ENCODE peak calls at places on chromosomes 1 and 21, in five cellular contexts. One of them, this sample, is unnamed.

GRCh38 chr1:98331718-98332311 is 329.7 kb upstream of the SNX7 start:
- DNase-seq in MCF 10A: no peak
- DNase-seq in fibroblast of the aortic adventitia: peak; percentile 27
- DNase-seq in ovary: no peak
- DNase-seq in brain microvascular endothelial cell: no peak
- DNase-seq in this sample: no peak

GRCh38 chr1:228146761-228147693 is 2.7 kb upstream of the GJC2 start:
- DNase-seq in MCF 10A: no peak
- DNase-seq in fibroblast of the aortic adventitia: no peak
- DNase-seq in ovary: peak; percentile 39
- DNase-seq in brain microvascular endothelial cell: no peak
- DNase-seq in this sample: no peak

GRCh38 chr1:182927693-182928433 is 25.1 kb downstream of the SHCBP1L start:
- DNase-seq in MCF 10A: no peak
- DNase-seq in fibroblast of the aortic adventitia: no peak
- DNase-seq in ovary: no peak
- DNase-seq in brain microvascular endothelial cell: no peak
- DNase-seq in this sample: no peak

GRCh38 chr21:36929622-36930021 is 36.8 kb downstream of the HLCS start:
- DNase-seq in MCF 10A: peak; percentile 50
- DNase-seq in fibroblast of the aortic adventitia: no peak
- DNase-seq in ovary: no peak
- DNase-seq in brain microvascular endothelial cell: no peak
- DNase-seq in this sample: no peak

GRCh38 chr1:201783572-201783971 is 45.4 kb upstream of the IPO9 start:
- DNase-seq in MCF 10A: no peak
- DNase-seq in fibroblast of the aortic adventitia: no peak
- DNase-seq in ovary: no peak
- DNase-seq in brain microvascular endothelial cell: no peak
- DNase-seq in this sample: no peak

GRCh38 chr1:44276006-44276405 is 62.7 kb downstream of the DMAP1 start:
- DNase-seq in MCF 10A: peak; percentile 4
- DNase-seq in fibroblast of the aortic adventitia: peak; percentile 40
- DNase-seq in ovary: no peak
- DNase-seq in brain microvascular endothelial cell: peak; percentile 8
- DNase-seq in this sample: peak; percentile 5

GRCh38 chr1:9174762-9175161 is 45.9 kb upstream of the GPR157 start:
- DNase-seq in MCF 10A: no peak
- DNase-seq in fibroblast of the aortic adventitia: no peak
- DNase-seq in ovary: no peak
- DNase-seq in brain microvascular endothelial cell: no peak
- DNase-seq in this sample: no peak

GRCh38 chr1:163174524-163175437 is 27.9 kb downstream of the RGS5 start:
- DNase-seq in MCF 10A: peak; percentile 73
- DNase-seq in fibroblast of the aortic adventitia: peak; percentile 87
- DNase-seq in ovary: peak; percentile 56
- DNase-seq in brain microvascular endothelial cell: peak; percentile 71
- DNase-seq in this sample: peak; percentile 57

GRCh38 chr1:185400057-185400456 is 83.0 kb upstream of the IVNS1ABP start:
- DNase-seq in MCF 10A: peak; percentile 63
- DNase-seq in fibroblast of the aortic adventitia: peak; percentile 76
- DNase-seq in ovary: no peak
- DNase-seq in brain microvascular endothelial cell: peak; percentile 75
- DNase-seq in this sample: peak; percentile 60

GRCh38 chr1:246058478-246058877 is 448.6 kb downstream of the SMYD3 start:
- DNase-seq in MCF 10A: peak; percentile 45
- DNase-seq in fibroblast of the aortic adventitia: peak; percentile 34
- DNase-seq in ovary: no peak
- DNase-seq in brain microvascular endothelial cell: no peak
- DNase-seq in this sample: no peak

GRCh38 chr1:227886993-227887696 is 60.6 kb downstream of the WNT9A start:
- DNase-seq in MCF 10A: no peak
- DNase-seq in fibroblast of the aortic adventitia: peak; percentile 40
- DNase-seq in ovary: peak; percentile 73
- DNase-seq in brain microvascular endothelial cell: peak; percentile 14
- DNase-seq in this sample: no peak

GRCh38 chr21:22374218-22374969 is 1376.2 kb downstream of the NCAM2 start:
- DNase-seq in MCF 10A: no peak
- DNase-seq in fibroblast of the aortic adventitia: no peak
- DNase-seq in ovary: no peak
- DNase-seq in brain microvascular endothelial cell: no peak
- DNase-seq in this sample: no peak

GRCh38 chr1:231286603-231287002 is 45.6 kb downstream of the GNPAT start:
- DNase-seq in MCF 10A: no peak
- DNase-seq in fibroblast of the aortic adventitia: no peak
- DNase-seq in ovary: no peak
- DNase-seq in brain microvascular endothelial cell: no peak
- DNase-seq in this sample: no peak

GRCh38 chr21:33027401-33028185 is 1.9 kb downstream of the OLIG2 start:
- DNase-seq in MCF 10A: no peak
- DNase-seq in fibroblast of the aortic adventitia: no peak
- DNase-seq in ovary: no peak
- DNase-seq in brain microvascular endothelial cell: no peak
- DNase-seq in this sample: no peak

GRCh38 chr1:206467915-206468314 is 2.4 kb upstream of the IKBKE start:
- DNase-seq in MCF 10A: peak; percentile 56
- DNase-seq in fibroblast of the aortic adventitia: no peak
- DNase-seq in ovary: no peak
- DNase-seq in brain microvascular endothelial cell: peak; percentile 38
- DNase-seq in this sample: no peak

DNA sequence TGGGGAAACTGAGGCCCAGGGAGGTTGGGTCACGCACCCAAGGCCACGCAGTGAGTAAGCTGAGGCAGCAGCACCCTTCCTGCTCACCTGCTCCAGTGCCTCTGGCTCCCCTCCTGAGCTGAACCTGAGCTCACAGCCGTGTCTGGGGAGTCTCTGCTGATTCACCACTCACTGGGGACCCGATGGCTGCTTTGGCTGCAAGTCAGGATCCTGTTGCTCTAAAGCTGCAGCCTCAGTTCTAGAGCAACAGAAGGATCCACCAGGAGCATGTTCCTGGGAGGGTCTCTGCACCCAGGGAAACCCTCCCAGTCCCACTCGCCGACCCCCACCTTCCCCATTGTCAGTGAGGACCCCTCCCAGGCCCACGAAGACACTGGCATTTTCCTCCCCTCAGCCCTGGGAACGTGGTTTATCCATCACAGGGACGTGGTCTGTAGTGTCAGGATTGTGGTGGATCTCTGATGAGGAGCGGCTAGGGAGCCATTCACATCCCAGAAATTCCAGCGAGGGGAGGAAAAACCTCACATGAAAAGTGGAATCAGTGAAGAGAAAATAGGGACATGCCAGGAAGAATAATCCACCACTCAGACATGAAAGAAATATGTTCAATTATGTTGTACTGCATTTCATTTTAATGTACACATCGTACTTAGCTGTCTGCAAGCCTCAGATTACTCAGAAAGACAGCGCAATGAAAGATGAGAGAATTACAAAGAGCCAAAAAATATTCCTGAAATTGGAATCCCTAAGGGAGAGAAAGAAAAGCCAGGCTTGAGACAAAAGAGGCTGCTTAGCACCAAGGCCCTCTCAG is 447.3 kb downstream of the MATN1 start:
- DNase-seq in MCF 10A: no peak
- DNase-seq in fibroblast of the aortic adventitia: no peak
- DNase-seq in ovary: no peak
- DNase-seq in brain microvascular endothelial cell: no peak
- DNase-seq in this sample: no peak
- TF ChIP-seq CTCF in MCF 10A: no peak
- TF ChIP-seq CTCF in fibroblast of the aortic adventitia: no peak
- TF ChIP-seq CTCF in ovary: no peak
- TF ChIP-seq CTCF in brain microvascular endothelial cell: no peak
- TF ChIP-seq CTCF in this sample: no peak

GRCh38 chr1:192327997-192328396 is 11.2 kb downstream of the RGS21 start:
- DNase-seq in MCF 10A: no peak
- DNase-seq in fibroblast of the aortic adventitia: no peak
- DNase-seq in ovary: no peak
- DNase-seq in brain microvascular endothelial cell: no peak
- DNase-seq in this sample: no peak
- TF ChIP-seq CTCF in MCF 10A: no peak
- TF ChIP-seq CTCF in fibroblast of the aortic adventitia: no peak
- TF ChIP-seq CTCF in ovary: no peak
- TF ChIP-seq CTCF in brain microvascular endothelial cell: no peak
- TF ChIP-seq CTCF in this sample: no peak

GRCh38 chr1:61659061-61659460 is 65.9 kb downstream of the TM2D1 start:
- DNase-seq in MCF 10A: peak; percentile 20
- DNase-seq in fibroblast of the aortic adventitia: no peak
- DNase-seq in ovary: no peak
- DNase-seq in brain microvascular endothelial cell: no peak
- DNase-seq in this sample: no peak
- TF ChIP-seq CTCF in MCF 10A: peak; percentile 26
- TF ChIP-seq CTCF in fibroblast of the aortic adventitia: peak; percentile 29
- TF ChIP-seq CTCF in ovary: no peak
- TF ChIP-seq CTCF in brain microvascular endothelial cell: peak; percentile 17
- TF ChIP-seq CTCF in this sample: peak; percentile 36

DNA sequence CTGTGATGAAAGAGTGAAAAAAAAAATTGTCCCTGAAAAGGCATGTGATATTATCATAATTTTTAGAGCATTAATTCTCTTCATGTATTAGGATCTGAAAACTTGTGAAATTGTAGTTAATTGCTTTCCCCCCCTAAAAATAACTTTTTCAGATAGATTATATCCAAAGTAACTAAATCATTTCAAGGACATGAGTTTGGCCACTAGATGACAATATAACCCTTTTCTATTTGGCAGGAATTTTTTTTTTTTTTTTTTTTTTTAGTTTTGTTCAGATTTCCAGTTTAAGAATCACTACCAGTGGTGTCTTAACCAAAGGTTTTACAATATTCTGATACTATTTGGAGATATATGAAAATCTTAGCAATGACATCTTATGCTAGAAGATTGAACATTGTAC is 370.8 kb downstream of the AMY1C start:
- DNase-seq in MCF 10A: no peak
- DNase-seq in fibroblast of the aortic adventitia: no peak
- DNase-seq in ovary: no peak
- DNase-seq in brain microvascular endothelial cell: no peak
- DNase-seq in this sample: no peak
- TF ChIP-seq CTCF in MCF 10A: peak; percentile 13
- TF ChIP-seq CTCF in fibroblast of the aortic adventitia: no peak
- TF ChIP-seq CTCF in ovary: no peak
- TF ChIP-seq CTCF in brain microvascular endothelial cell: no peak
- TF ChIP-seq CTCF in this sample: no peak

GRCh38 chr1:68570859-68571258 is 74.0 kb upstream of the DEPDC1 start:
- DNase-seq in MCF 10A: no peak
- DNase-seq in fibroblast of the aortic adventitia: peak; percentile 26
- DNase-seq in ovary: no peak
- DNase-seq in brain microvascular endothelial cell: no peak
- DNase-seq in this sample: no peak
- TF ChIP-seq CTCF in MCF 10A: peak; percentile 10
- TF ChIP-seq CTCF in fibroblast of the aortic adventitia: no peak
- TF ChIP-seq CTCF in ovary: no peak
- TF ChIP-seq CTCF in brain microvascular endothelial cell: no peak
- TF ChIP-seq CTCF in this sample: no peak

GRCh38 chr1:111961773-111962565 is 27.5 kb downstream of the KCND3 start:
- DNase-seq in MCF 10A: no peak
- DNase-seq in fibroblast of the aortic adventitia: no peak
- DNase-seq in ovary: no peak
- DNase-seq in brain microvascular endothelial cell: no peak
- DNase-seq in this sample: no peak

GRCh38 chr1:111958911-111959310 is 30.6 kb downstream of the KCND3 start:
- DNase-seq in MCF 10A: no peak
- DNase-seq in fibroblast of the aortic adventitia: no peak
- DNase-seq in ovary: no peak
- DNase-seq in brain microvascular endothelial cell: no peak
- DNase-seq in this sample: no peak

GRCh38 chr1:111960971-111961370 is 28.5 kb downstream of the KCND3 start:
- DNase-seq in MCF 10A: no peak
- DNase-seq in fibroblast of the aortic adventitia: no peak
- DNase-seq in ovary: no peak
- DNase-seq in brain microvascular endothelial cell: no peak
- DNase-seq in this sample: no peak

GRCh38 chr1:111958075-111958474 is 31.4 kb downstream of the KCND3 start:
- DNase-seq in MCF 10A: no peak
- DNase-seq in fibroblast of the aortic adventitia: no peak
- DNase-seq in ovary: no peak
- DNase-seq in brain microvascular endothelial cell: no peak
- DNase-seq in this sample: no peak

GRCh38 chr1:111959436-111959835 is 30.0 kb downstream of the KCND3 start:
- DNase-seq in MCF 10A: peak; percentile 19
- DNase-seq in fibroblast of the aortic adventitia: no peak
- DNase-seq in ovary: no peak
- DNase-seq in brain microvascular endothelial cell: no peak
- DNase-seq in this sample: no peak
- TF ChIP-seq CTCF in MCF 10A: no peak
- TF ChIP-seq CTCF in fibroblast of the aortic adventitia: no peak
- TF ChIP-seq CTCF in ovary: no peak
- TF ChIP-seq CTCF in brain microvascular endothelial cell: no peak
- TF ChIP-seq CTCF in this sample: peak; percentile 19

GRCh38 chr1:35220976-35221375 is 28.0 kb upstream of the SFPQ start:
- DNase-seq in MCF 10A: peak; percentile 34
- DNase-seq in fibroblast of the aortic adventitia: no peak
- DNase-seq in ovary: no peak
- DNase-seq in brain microvascular endothelial cell: peak; percentile 16
- DNase-seq in this sample: no peak
- TF ChIP-seq CTCF in MCF 10A: peak; percentile 22
- TF ChIP-seq CTCF in fibroblast of the aortic adventitia: peak; percentile 50
- TF ChIP-seq CTCF in ovary: no peak
- TF ChIP-seq CTCF in brain microvascular endothelial cell: peak; percentile 76
- TF ChIP-seq CTCF in this sample: peak; percentile 66